ENCODE peak calls at places on chromosomes 5 and 9, in nine cellular contexts. G is stimulated activated CD8-positive, alpha-beta memory T cell treated with anti-CD3 and anti-CD28 coated beads, Interleukin-4, amount 100 ng/mL, for 1 hour; C is fibroblast of the conjunctiva; K is GM12892; B is Right ventricle myocardium superior; O is iris pigment epithelial cell; W is astrocyte of the spinal cord; N is stimulated activated CD4-positive, alpha-beta T cell treated with anti-CD3 and anti-CD28 coated beads, Interleukin-4, amount 100 ng/mL, for 24 hours; Y is effector memory CD8-positive, alpha-beta T cell. F is an unnamed sample.

GRCh38 chr9:87888501-87888900 is 5.8 kb downstream of the SPATA31E1 start:
- DNase-seq in G (no peak), C (no peak), K (no peak), B (no peak), O (no peak), W (no peak), N (no peak), Y (no peak), F (no peak)

GRCh38 chr5:169788168-169788567 is 151.1 kb downstream of the DOCK2 start:
- DNase-seq in G (no peak), C (no peak), K (no peak), B (no peak), O (peak), W (peak), N (no peak), Y (no peak), F (no peak)

GRCh38 chr9:75788006-75788634 is 102.4 kb upstream of the PCSK5 start:
- DNase-seq in G (no peak), C (peak), K (no peak), B (peak), O (peak), W (peak), N (no peak), Y (no peak), F (peak)

GRCh38 chr9:92971121-92971520 is 23.8 kb downstream of the FGD3 start:
- DNase-seq in G (no peak), C (no peak), K (no peak), B (no peak), O (no peak), W (no peak), N (peak), Y (no peak), F (no peak)

GRCh38 chr5:150214289-150214688 is 24.4 kb downstream of the SLC6A7 start:
- DNase-seq in G (no peak), C (peak), K (no peak), B (peak), O (peak), W (peak), N (no peak), Y (no peak), F (no peak)

GRCh38 chr5:96324708-96325107 is 108.3 kb downstream of the PCSK1 start:
- DNase-seq in G (no peak), C (peak), K (no peak), B (no peak), O (peak), W (peak), N (no peak), Y (no peak), F (no peak)

GRCh38 chr5:139964266-139964993 is 78.7 kb downstream of the NRG2 start:
- DNase-seq in G (no peak), C (no peak), K (no peak), B (no peak), O (no peak), W (no peak), N (no peak), Y (no peak), F (peak)

GRCh38 chr5:132281856-132282614 is 12.2 kb upstream of the SLC22A4 start:
- DNase-seq in G (no peak), C (no peak), K (no peak), B (no peak), O (no peak), W (no peak), N (no peak), Y (no peak), F (no peak)

GRCh38 chr5:158670199-158670598 is 429.5 kb downstream of the EBF1 start:
- DNase-seq in G (no peak), C (no peak), K (no peak), B (no peak), O (no peak), W (no peak), N (no peak), Y (no peak), F (no peak)

GRCh38 chr9:12968093-12968492 is 193.3 kb downstream of the LURAP1L start:
- DNase-seq in G (no peak), C (no peak), K (no peak), B (no peak), O (no peak), W (no peak), N (no peak), Y (no peak), F (no peak)